ENCODE peak calls at places on chromosome 5, in six cellular contexts. J is fibroblast of lung, X is osteoblast, C is A549, Z is IMR-90, E is astrocyte. L is an unnamed sample.

GRCh38 chr5:129511291-129511690 is 51.2 kb downstream of the ADAMTS19 start:
- DNase-seq in J (peak), X (no peak), C (no peak), Z (no peak), E (peak), L (no peak)

GRCh38 chr5:175002128-175002527 is 277.7 kb downstream of the MSX2 start:
- DNase-seq in J (no peak), X (no peak), C (no peak), Z (no peak), E (no peak), L (no peak)

GRCh38 chr5:168696611-168697010 is 117.4 kb upstream of the PANK3 start:
- DNase-seq in J (no peak), X (no peak), C (no peak), Z (no peak), E (no peak), L (no peak)

GRCh38 chr5:160792732-160793454 is 59.1 kb downstream of the ATP10B start:
- DNase-seq in J (no peak), X (peak), C (no peak), Z (no peak), E (no peak), L (no peak)

GRCh38 chr5:74334434-74335364 is 305.8 kb downstream of the ENC1 start:
- DNase-seq in J (no peak), X (no peak), C (no peak), Z (no peak), E (no peak), L (no peak)

GRCh38 chr5:14671414-14671813 is 6.9 kb downstream of the OTULIN start:
- DNase-seq in J (peak), X (no peak), C (peak), Z (peak), E (peak), L (no peak)

GRCh38 chr5:180358694-180359093 is 5.6 kb upstream of the GFPT2 start:
- DNase-seq in J (no peak), X (no peak), C (no peak), Z (no peak), E (no peak), L (no peak)

GRCh38 chr5:117093653-117094052 is 519.0 kb upstream of the SEMA6A start:
- DNase-seq in J (no peak), X (peak), C (no peak), Z (no peak), E (no peak), L (no peak)

GRCh38 chr5:58262226-58262625 is 197.7 kb downstream of the PLK2 start:
- DNase-seq in J (peak), X (no peak), C (no peak), Z (peak), E (peak), L (no peak)

GRCh38 chr5:150043657-150044333 is 42.6 kb downstream of the CSF1R start:
- DNase-seq in J (peak), X (peak), C (no peak), Z (peak), E (peak), L (no peak)

GRCh38 chr5:132176987-132177386 is 50.7 kb downstream of the P4HA2 start:
- DNase-seq in J (peak), X (no peak), C (no peak), Z (peak), E (no peak), L (no peak)

GRCh38 chr5:160470437-160471341 is 49.0 kb downstream of the PTTG1 start:
- DNase-seq in J (peak), X (no peak), C (no peak), Z (peak), E (peak), L (no peak)

GRCh38 chr5:160272889-160273288 is 39.5 kb downstream of the CCNJL start:
- DNase-seq in J (no peak), X (no peak), C (no peak), Z (no peak), E (no peak), L (no peak)

GRCh38 chr5:62574599-62574998 is 4.0 kb upstream of the LRRC70 start:
- DNase-seq in J (no peak), X (no peak), C (no peak), Z (no peak), E (no peak), L (no peak)

GRCh38 chr5:109529520-109529919 is 119.7 kb upstream of the PJA2 start:
- DNase-seq in J (peak), X (no peak), C (no peak), Z (peak), E (peak), L (no peak)

GRCh38 chr5:142095035-142095434 is 13.5 kb upstream of the NDFIP1 start:
- DNase-seq in J (no peak), X (no peak), C (no peak), Z (no peak), E (no peak), L (no peak)

GRCh38 chr5:111063709-111064322 is 7.7 kb upstream of the TSLP start:
- DNase-seq in J (peak), X (no peak), C (peak), Z (peak), E (no peak), L (peak)

GRCh38 chr5:84379749-84380148 is 4.9 kb downstream of the EDIL3 start:
- DNase-seq in J (peak), X (no peak), C (no peak), Z (peak), E (peak), L (no peak)

GRCh38 chr5:8993031-8993430 is 552.8 kb downstream of the SEMA5A start:
- DNase-seq in J (no peak), X (no peak), C (peak), Z (no peak), E (no peak), L (no peak)

GRCh38 chr5:93330506-93330905 is 250.5 kb downstream of the NR2F1-AS1 start:
- DNase-seq in J (peak), X (no peak), C (no peak), Z (peak), E (peak), L (no peak)

GRCh38 chr5:128695791-128696520 is 157.9 kb upstream of the FBN2 start:
- DNase-seq in J (peak), X (no peak), C (no peak), Z (peak), E (peak), L (no peak)

GRCh38 chr5:67085616-67086015 is 111.0 kb downstream of the CD180 start:
- DNase-seq in J (no peak), X (no peak), C (no peak), Z (no peak), E (no peak), L (no peak)

GRCh38 chr5:37837101-37838032 is 2.5 kb downstream of the GDNF start:
- DNase-seq in J (peak), X (peak), C (peak), Z (peak), E (peak), L (peak)

GRCh38 chr5:172806897-172807672 is 27.0 kb upstream of the ERGIC1 start:
- DNase-seq in J (peak), X (peak), C (peak), Z (peak), E (peak), L (peak)

DNA sequence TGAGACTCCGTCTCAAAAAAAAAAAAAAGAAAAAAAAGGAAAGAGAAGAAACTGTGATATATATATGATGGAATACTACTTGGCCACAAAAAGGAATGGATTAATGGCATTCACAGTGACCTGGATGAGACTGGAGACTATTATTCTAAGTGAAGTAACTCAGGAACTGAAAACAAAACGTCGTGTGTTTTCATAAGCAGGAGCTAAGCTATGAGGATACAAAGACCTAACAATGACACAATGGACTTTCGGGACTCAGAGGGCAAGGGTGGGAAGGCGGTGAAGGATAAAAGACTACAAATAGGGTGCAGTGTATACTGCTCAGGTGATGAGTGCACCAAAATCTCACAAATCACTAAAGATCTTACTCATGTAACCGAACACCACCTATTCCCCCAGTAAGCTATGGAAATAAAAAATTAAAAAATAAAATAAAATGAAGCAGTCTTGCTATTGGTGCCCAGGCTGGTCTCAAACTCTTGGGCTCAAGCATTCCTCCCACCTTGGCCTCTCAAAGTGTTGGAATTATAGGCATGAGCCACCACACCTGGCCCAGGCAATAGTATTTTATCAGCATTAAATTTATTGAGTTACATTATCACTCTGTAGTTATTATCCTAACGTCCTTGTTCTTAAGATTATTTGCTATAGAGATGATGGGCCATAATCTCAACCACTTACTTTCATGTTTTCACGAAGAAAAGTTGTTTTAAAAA is 71.5 kb upstream of the GPBP1 start:
- DNase-seq in J (no peak), X (no peak), C (no peak), Z (no peak), E (no peak), L (no peak)
- TF ChIP-seq CTCF in J (no peak), X (no peak), C (no peak), Z (no peak), E (no peak), L (no peak)

GRCh38 chr5:133299021-133299420 is 247.2 kb downstream of the HSPA4 start:
- DNase-seq in J (no peak), X (no peak), C (no peak), Z (no peak), E (no peak), L (no peak)

GRCh38 chr5:133307275-133307674 is 255.5 kb downstream of the HSPA4 start:
- DNase-seq in J (no peak), X (no peak), C (no peak), Z (no peak), E (no peak), L (no peak)

GRCh38 chr5:133298447-133298846 is 246.6 kb downstream of the HSPA4 start:
- DNase-seq in J (no peak), X (no peak), C (no peak), Z (no peak), E (no peak), L (no peak)

GRCh38 chr5:133304707-133305216 is 252.9 kb downstream of the HSPA4 start:
- DNase-seq in J (no peak), X (no peak), C (no peak), Z (no peak), E (no peak), L (no peak)

DNA sequence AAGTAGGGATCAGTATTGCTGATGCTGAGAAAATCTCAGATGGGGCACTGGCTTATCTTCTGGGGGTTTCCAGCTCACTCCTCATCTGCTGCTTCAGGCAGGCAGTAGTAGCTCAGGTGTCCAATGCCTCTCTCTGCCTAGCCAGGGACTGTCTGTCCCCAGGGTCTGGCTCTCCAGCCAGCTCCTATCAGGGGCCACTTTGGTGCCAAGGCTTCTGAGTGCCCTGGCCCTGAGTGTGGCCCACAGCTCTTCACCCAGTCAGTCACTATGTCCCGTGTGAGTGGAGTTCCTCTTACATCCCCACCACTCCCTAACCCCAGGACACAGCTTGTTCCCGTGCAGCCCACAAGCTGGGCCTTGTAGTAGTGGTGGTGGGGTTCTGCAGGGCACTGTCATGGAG is 251.5 kb downstream of the HSPA4 start:
- DNase-seq in J (no peak), X (no peak), C (no peak), Z (no peak), E (no peak), L (no peak)
- H3K4me2 ChIP-seq in J (no peak), X (no peak), C (no peak), Z (no peak), E (no peak), L (no peak)

GRCh38 chr5:163976691-163977090 is 471.3 kb downstream of the MAT2B start:
- DNase-seq in J (peak), X (no peak), C (no peak), Z (peak), E (peak), L (no peak)

GRCh38 chr5:163978897-163979296 is 473.5 kb downstream of the MAT2B start:
- DNase-seq in J (no peak), X (no peak), C (no peak), Z (no peak), E (no peak), L (no peak)
- TF ChIP-seq CTCF in J (no peak), X (no peak), C (no peak), Z (no peak), E (no peak), L (no peak)

DNA sequence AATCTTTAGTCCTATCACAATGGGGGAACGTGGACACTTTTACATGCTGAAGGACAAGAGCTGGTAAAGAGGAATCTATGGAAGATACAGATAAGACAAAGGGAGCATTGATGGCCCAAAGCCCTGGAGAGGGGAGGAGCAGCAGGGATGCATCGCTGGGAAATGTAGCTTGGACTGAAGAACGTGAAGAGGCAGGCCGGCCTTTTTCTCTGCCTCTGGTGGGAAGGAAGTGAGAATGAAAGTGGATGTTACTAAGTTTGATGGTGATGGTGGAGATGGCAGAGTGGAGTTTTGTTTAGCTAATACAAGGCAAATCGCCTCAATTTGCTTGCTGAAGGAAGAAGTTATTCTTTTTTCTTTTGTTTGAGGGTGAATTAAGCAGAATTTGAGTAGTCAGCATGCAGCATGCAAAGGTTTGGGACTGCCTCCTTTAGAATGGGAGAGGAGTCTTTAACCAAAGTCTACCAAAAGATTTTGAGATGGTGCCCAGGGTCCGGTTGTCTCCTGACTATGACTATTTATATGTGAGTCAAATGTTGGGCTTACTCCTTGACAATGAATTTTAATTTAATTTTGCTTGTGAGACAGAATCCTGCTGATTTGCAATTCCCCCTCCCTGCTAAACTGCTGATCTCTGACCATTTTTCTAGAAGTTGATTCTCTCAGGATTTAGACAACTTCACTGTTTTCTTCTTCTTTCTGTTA is 124.5 kb upstream of the TAF11L2 start:
- DNase-seq in J (no peak), X (no peak), C (no peak), Z (no peak), E (no peak), L (no peak)
- H3K4me2 ChIP-seq in J (no peak), X (no peak), C (peak), Z (no peak), E (peak), L (no peak)

L was measured in PC-9.